ENCODE peak calls at places on chromosomes 16 and 17, in four cellular contexts. B, H, X and E are unnamed samples.
A peak's percentile ranks its signal among the peaks of the same experiment; 100 is the strongest.

GRCh38 chr17:787641-788221 is 5.6 kb downstream of the MRM3 start:
- DNase-seq in X (no peak), B (no peak), H (no peak), E (no peak)

GRCh38 chr16:27174798-27175197 is 28.5 kb upstream of the KDM8 start:
- DNase-seq in B (peak; percentile 77), X (peak; percentile 70), H (peak; percentile 68), E (no peak)

GRCh38 chr16:75272097-75272548 is 20.7 kb upstream of the BCAR1 start:
- DNase-seq in X (no peak), H (no peak), B (no peak), E (no peak)

GRCh38 chr16:80317132-80318098 is 223.4 kb upstream of the DYNLRB2 start:
- DNase-seq in H (peak; percentile 16), B (no peak), X (no peak), E (peak; percentile 66)

GRCh38 chr17:67202503-67202902 is 42.5 kb downstream of the HELZ start:
- DNase-seq in X (no peak), B (no peak), H (no peak), E (no peak)

GRCh38 chr16:88705076-88705684 is 1.0 kb downstream of the RNF166 start:
- DNase-seq in X (no peak), H (no peak), B (peak; percentile 78), E (no peak)

GRCh38 chr17:40092581-40092980 is 7.8 kb downstream of the NR1D1 start:
- DNase-seq in B (peak; percentile 53), H (no peak), X (no peak), E (no peak)

GRCh38 chr17:6574689-6575595 is 18.6 kb upstream of the PITPNM3 start:
- DNase-seq in H (no peak), B (peak; percentile 89), X (peak; percentile 55), E (no peak)

GRCh38 chr17:70054961-70055360 is 20.1 kb upstream of the KCNJ16 start:
- DNase-seq in X (no peak), B (no peak), H (peak; percentile 27), E (peak; percentile 32)

GRCh38 chr17:9232155-9232475 is 210.8 kb downstream of the NTN1 start:
- DNase-seq in X (no peak), H (no peak), B (no peak), E (no peak)

GRCh38 chr17:57021226-57021940 is 43.5 kb downstream of the SCPEP1 start:
- DNase-seq in X (peak; percentile 23), H (no peak), B (no peak), E (no peak)

GRCh38 chr17:61451538-61452300 is 503 bp upstream of the TBX4 start:
- DNase-seq in H (no peak), X (no peak), B (peak; percentile 27), E (peak; percentile 64)

GRCh38 chr17:79790805-79791353 is 6.0 kb downstream of the CBX8 start:
- DNase-seq in H (no peak), X (no peak), B (no peak), E (peak; percentile 53)

GRCh38 chr17:79788989-79789942 is 7.6 kb downstream of the CBX8 start:
- DNase-seq in X (no peak), B (no peak), H (peak; percentile 40), E (peak; percentile 88)

GRCh38 chr17:79791354-79792123 is 5.3 kb downstream of the CBX8 start:
- DNase-seq in X (no peak), B (no peak), H (no peak), E (peak; percentile 57)

GRCh38 chr17:79788455-79788854 is 8.4 kb downstream of the CBX8 start:
- DNase-seq in H (no peak), X (no peak), B (no peak), E (no peak)

GRCh38 chr17:79789943-79790804 is 6.7 kb downstream of the CBX8 start:
- DNase-seq in B (peak; percentile 64), X (no peak), H (peak; percentile 79), E (peak; percentile 81)
- TF ChIP-seq EZH2 in B (peak; percentile 98), X (peak; percentile 97), H (peak; percentile 79), E (peak; percentile 84)

DNA sequence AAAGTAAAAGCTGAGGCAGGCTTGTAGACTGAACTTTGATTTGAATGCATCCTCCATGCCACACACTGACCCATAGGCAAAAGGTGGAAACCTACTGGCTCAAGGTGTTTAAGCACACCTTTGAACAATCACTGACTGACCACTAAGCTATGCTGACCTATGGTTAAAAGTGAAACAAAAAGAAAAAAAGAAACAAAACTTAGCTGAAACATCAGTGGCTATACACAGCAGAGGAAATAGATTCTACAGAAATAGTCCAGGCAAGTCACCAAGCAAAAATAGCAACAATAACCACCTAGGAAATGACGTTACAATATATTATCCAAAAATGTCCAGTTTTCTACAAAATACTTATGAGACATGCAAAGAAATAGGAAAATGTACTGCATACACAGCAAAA is 60.2 kb downstream of the RPGRIP1L start:
- DNase-seq in X (no peak), B (no peak), H (no peak), E (no peak)
- TF ChIP-seq EZH2 in X (no peak), B (no peak), H (no peak), E (no peak)

DNA sequence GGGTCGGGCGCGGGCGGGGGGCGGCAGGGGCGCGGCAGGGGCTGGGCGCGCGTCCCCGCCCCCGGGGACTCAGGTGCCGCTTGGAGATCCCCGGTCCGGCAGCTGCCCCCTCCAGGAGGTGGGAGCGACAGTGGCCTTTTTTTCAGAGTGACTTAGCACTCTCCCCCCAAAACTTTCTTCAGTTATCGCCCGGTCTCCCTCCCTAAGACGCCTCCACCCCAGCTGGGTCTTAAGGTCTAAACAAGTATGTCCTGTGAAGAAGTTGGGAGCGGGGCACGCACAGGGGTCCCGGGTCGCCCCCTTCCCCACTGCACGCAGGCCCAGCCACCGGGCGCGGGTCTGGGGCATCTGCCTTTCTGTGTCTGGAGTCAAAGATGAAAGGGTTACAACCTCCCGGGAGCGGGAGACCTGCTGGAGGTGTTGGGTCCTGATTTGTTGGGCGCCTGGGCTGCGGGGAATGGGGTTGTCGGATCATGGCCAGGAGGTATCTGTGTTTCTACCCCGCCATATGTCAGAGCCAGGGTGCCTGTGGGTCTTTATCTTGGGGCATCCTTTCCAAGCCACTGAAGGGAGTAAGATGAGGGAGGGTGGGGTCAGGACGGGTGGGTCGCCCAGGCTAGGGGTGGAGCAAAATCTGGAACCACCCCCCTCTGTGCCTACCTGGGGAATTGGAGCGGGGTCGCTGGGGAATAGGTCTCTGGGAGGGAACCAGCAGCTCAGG is 748 bp downstream of the FMNL1 start:
- DNase-seq in B (no peak), H (no peak), X (no peak), E (peak; percentile 73)
- TF ChIP-seq EZH2 in B (no peak), H (peak; percentile 84), X (no peak), E (peak; percentile 58)

GRCh38 chr17:76080934-76081287 is 1.9 kb downstream of the ZACN start:
- DNase-seq in X (no peak), B (no peak), H (no peak), E (no peak)

GRCh38 chr17:76078859-76079576 is at the start of gene ZACN:
- DNase-seq in B (no peak), X (no peak), H (no peak), E (no peak)

GRCh38 chr17:76080207-76080933 is 1.4 kb downstream of the ZACN start:
- DNase-seq in B (no peak), H (no peak), X (no peak), E (peak; percentile 61)

GRCh38 chr17:76081295-76082210 is 2.6 kb downstream of the ZACN start:
- DNase-seq in X (no peak), B (no peak), H (no peak), E (peak; percentile 46)

DNA sequence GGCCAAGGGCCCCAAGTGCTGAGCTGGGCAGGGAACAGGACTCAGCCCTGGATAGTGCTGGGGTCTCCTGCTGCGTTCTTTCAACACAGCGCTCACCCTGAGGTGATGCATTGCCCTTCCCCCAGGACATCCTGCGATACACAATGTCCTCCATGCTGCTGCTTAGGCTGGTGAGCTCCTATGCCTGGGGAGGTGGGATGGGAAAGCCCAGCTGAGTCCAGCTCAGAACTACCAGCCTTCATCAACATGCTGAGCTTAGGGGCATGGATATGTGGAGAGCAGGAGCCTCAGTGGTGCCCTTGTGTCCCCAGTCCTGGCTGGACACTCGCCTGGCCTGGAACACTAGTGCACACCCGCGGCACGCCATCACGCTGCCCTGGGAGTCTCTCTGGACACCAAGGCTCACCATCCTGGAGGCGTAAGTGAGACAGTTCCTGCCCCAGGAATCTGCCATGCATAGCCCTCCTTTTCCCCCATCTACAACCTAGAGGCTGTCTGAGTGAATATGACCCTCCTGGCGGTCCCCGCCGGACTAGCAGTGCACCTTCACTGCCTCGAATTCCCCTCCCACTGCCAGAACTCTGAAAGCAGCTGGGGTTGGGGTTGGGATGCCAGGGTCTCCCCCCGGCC is 710 bp downstream of the ZACN start:
- DNase-seq in X (no peak), H (no peak), B (no peak), E (peak; percentile 60)
- TF ChIP-seq EZH2 in X (no peak), H (no peak), B (no peak), E (no peak)

DNA sequence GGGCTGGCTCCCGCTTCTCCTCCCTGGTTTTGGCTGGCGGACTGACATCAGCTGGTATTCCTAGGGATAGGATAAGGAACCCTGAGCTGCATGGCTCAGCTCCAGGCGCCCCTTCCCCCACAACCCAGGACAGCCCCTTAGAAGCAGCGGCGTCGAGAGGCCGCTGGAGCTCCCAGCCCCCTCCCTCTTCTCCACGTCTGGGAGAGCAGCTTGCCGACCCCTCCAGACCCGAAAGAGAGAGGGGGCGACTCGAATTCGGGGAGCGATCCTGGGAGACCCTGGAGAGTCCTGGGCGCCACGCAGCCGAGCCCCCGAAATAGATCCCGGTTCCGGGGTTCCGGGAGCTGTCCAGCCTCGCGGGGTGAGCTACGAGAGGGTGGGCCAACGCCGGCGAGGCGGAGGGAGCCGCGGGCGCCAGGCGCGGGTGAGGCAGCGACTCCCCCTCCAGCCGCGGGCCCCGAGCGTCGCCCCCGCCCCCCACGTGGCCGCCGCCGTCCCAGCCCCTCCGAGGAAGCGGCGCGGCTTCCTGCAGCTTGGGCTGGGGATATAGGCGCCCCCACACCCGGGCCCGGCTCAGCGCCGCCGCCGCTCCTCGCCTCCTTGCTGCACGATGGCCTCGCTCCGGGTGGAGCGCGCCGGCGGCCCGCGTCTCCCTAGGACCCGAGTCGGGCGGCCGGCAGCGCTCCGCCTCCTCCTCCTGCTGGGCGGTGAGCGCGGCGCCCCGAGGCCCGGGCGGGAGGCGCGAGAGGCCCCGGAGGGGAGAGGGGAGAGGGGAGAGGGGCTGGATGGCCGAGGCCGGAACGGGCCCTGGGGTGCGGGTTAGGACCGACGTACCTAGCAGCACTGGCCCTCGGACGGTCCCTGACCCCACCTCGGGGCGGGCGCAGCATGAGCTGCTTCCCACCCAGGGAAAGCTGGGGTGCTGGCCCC is at the start of gene RAMP2:
- DNase-seq in B (peak; percentile 60), H (peak; percentile 67), X (no peak), E (peak; percentile 73)
- TF ChIP-seq EZH2 in B (no peak), H (peak; percentile 36), X (no peak), E (no peak)